ENCODE peak calls at places on chromosomes 7 and 10, in seven cellular contexts. M is activated CD4-positive, alpha-beta T cell treated with anti-CD3 and anti-CD28 coated beads, Interleukin-2, amount 10 ng/mL, durations not matched to agents 7 days and 5 days; H is dorsolateral prefrontal cortex; Z is AG10803; J is Caki2; F is activated T-cell treated with anti-CD3 and anti-CD28 coated beads, Interleukin-2, amount 50 U/mL, for 1 hour; R is EL. I is an unnamed sample.
A peak's percentile ranks its signal among the peaks of the same experiment; 100 is the strongest.

GRCh38 chr7:101950450-101951119 is 133.2 kb downstream of the CUX1 start:
- DNase-seq in M (no peak), H (no peak), Z (peak; percentile 68), J (no peak), F (no peak), R (peak; percentile 45), I (no peak)

GRCh38 chr10:99429521-99430095 is 816 bp downstream of the GOT1 start:
- DNase-seq in M (no peak), H (no peak), Z (no peak), J (no peak), F (no peak), R (no peak), I (no peak)

GRCh38 chr10:17780727-17781126 is 28.4 kb upstream of the MRC1 start:
- DNase-seq in M (no peak), H (no peak), Z (no peak), J (no peak), F (no peak), R (no peak), I (no peak)

GRCh38 chr10:86195521-86195920 is 171.1 kb downstream of the GRID1 start:
- DNase-seq in M (no peak), H (peak; percentile 20), Z (no peak), J (no peak), F (no peak), R (no peak), I (no peak)

GRCh38 chr10:47315426-47315825 is 6.8 kb upstream of the GDF2 start:
- DNase-seq in M (no peak), H (no peak), Z (no peak), J (no peak), F (no peak), R (no peak), I (no peak)

GRCh38 chr7:107064255-107064654 is 19.8 kb downstream of the PRKAR2B start:
- DNase-seq in M (no peak), H (no peak), Z (no peak), J (no peak), F (no peak), R (no peak), I (no peak)

GRCh38 chr7:66522518-66522917 is 106.2 kb upstream of the KCTD7 start:
- DNase-seq in M (peak; percentile 17), H (no peak), Z (no peak), J (no peak), F (no peak), R (no peak), I (no peak)

GRCh38 chr7:96285579-96285978 is 36.3 kb downstream of the SLC25A13 start:
- DNase-seq in M (peak; percentile 80), H (no peak), Z (no peak), J (no peak), F (no peak), R (no peak), I (no peak)

GRCh38 chr7:78099715-78100477 is 301.3 kb downstream of the PHTF2 start:
- DNase-seq in M (no peak), H (no peak), Z (peak; percentile 90), J (peak; percentile 53), F (no peak), R (peak; percentile 76), I (no peak)

GRCh38 chr7:111561659-111561908 is 708 bp downstream of the IMMP2L start:
- DNase-seq in M (no peak), H (no peak), Z (no peak), J (no peak), F (no peak), R (no peak), I (no peak)

GRCh38 chr10:91800756-91801155 is 2.5 kb downstream of the TNKS2 start:
- DNase-seq in M (no peak), H (no peak), Z (no peak), J (no peak), F (no peak), R (no peak), I (no peak)

GRCh38 chr10:112844681-112845080 is 105.4 kb upstream of the TCF7L2 start:
- DNase-seq in M (no peak), H (no peak), Z (no peak), J (no peak), F (no peak), R (no peak), I (no peak)

GRCh38 chr10:84054743-84055142 is 84.6 kb upstream of the GHITM start:
- DNase-seq in M (no peak), H (no peak), Z (no peak), J (no peak), F (no peak), R (no peak), I (no peak)

GRCh38 chr7:95915731-95916130 is 143.4 kb downstream of the DYNC1I1 start:
- DNase-seq in M (no peak), H (no peak), Z (no peak), J (no peak), F (no peak), R (no peak), I (no peak)

GRCh38 chr7:2523941-2524807 is 4.6 kb downstream of the LFNG start:
- DNase-seq in M (no peak), H (peak; percentile 91), Z (peak; percentile 34), J (peak; percentile 76), F (peak; percentile 36), R (peak; percentile 78), I (no peak)

GRCh38 chr7:3300651-3301471 is at the start of gene SDK1:
- DNase-seq in M (peak; percentile 90), H (peak; percentile 87), Z (peak; percentile 80), J (peak; percentile 96), F (peak; percentile 95), R (peak; percentile 47), I (peak; percentile 96)

GRCh38 chr7:92293887-92294616 is 48.3 kb downstream of the ANKIB1 start:
- DNase-seq in M (no peak), H (no peak), Z (no peak), J (no peak), F (no peak), R (no peak), I (no peak)

GRCh38 chr7:33038639-33039038 is 23.9 kb downstream of the NT5C3A start:
- DNase-seq in M (no peak), H (no peak), Z (no peak), J (no peak), F (no peak), R (no peak), I (no peak)

GRCh38 chr10:33434948-33435347 is 100.5 kb upstream of the NRP1 start:
- DNase-seq in M (no peak), H (no peak), Z (no peak), J (no peak), F (no peak), R (no peak), I (no peak)

GRCh38 chr10:129800-130199 is 5.5 kb upstream of the ZMYND11 start:
- DNase-seq in M (no peak), H (no peak), Z (peak; percentile 61), J (no peak), F (no peak), R (no peak), I (no peak)

GRCh38 chr10:70537398-70538194 is 59.0 kb downstream of the PALD1 start:
- DNase-seq in M (peak; percentile 32), H (no peak), Z (no peak), J (no peak), F (peak; percentile 30), R (no peak), I (no peak)

GRCh38 chr7:88307412-88307811 is 718 bp upstream of the STEAP4 start:
- DNase-seq in M (no peak), H (no peak), Z (no peak), J (no peak), F (no peak), R (no peak), I (no peak)

GRCh38 chr10:94123253-94123995 is 129.7 kb downstream of the PLCE1 start:
- DNase-seq in M (no peak), H (no peak), Z (peak; percentile 91), J (peak; percentile 37), F (no peak), R (peak; percentile 94), I (no peak)

GRCh38 chr10:113087082-113088029 is 137.3 kb downstream of the TCF7L2 start:
- DNase-seq in M (no peak), H (no peak), Z (peak; percentile 100), J (peak; percentile 88), F (no peak), R (peak; percentile 99), I (no peak)

GRCh38 chr7:47392241-47392759 is 189.6 kb downstream of the TNS3 start:
- DNase-seq in M (no peak), H (peak; percentile 59), Z (peak; percentile 96), J (no peak), F (no peak), R (no peak), I (peak; percentile 51)

GRCh38 chr7:111090834-111091233 is at the start of gene LRRN3:
- DNase-seq in M (peak; percentile 81), H (peak; percentile 80), Z (peak; percentile 32), J (no peak), F (peak; percentile 21), R (peak; percentile 61), I (peak; percentile 69)

GRCh38 chr10:26755443-26755903 is 58.0 kb downstream of the PDSS1 start:
- DNase-seq in M (no peak), H (no peak), Z (peak; percentile 6), J (peak; percentile 72), F (no peak), R (peak; percentile 44), I (no peak)

GRCh38 chr7:107622429-107622828 is 38.2 kb upstream of the SLC26A4 start:
- DNase-seq in M (no peak), H (no peak), Z (peak; percentile 88), J (peak; percentile 8), F (no peak), R (peak; percentile 72), I (no peak)

GRCh38 chr7:80147543-80148376 is 13.1 kb downstream of the GNAI1 start:
- DNase-seq in M (no peak), H (no peak), Z (peak; percentile 97), J (no peak), F (no peak), R (peak; percentile 90), I (no peak)

GRCh38 chr10:122419890-122420623 is 34.4 kb upstream of the ARMS2 start:
- DNase-seq in M (no peak), H (peak; percentile 42), Z (peak; percentile 94), J (no peak), F (no peak), R (peak; percentile 66), I (no peak)

GRCh38 chr7:41576176-41576575 is 126.7 kb downstream of the INHBA start:
- DNase-seq in M (no peak), H (no peak), Z (no peak), J (no peak), F (no peak), R (peak; percentile 57), I (no peak)

GRCh38 chr10:475709-476457 is 213.6 kb downstream of the DIP2C start:
- DNase-seq in M (no peak), H (no peak), Z (no peak), J (no peak), F (no peak), R (no peak), I (no peak)

GRCh38 chr7:92925876-92926696 is 89.7 kb upstream of the CDK6 start:
- DNase-seq in M (no peak), H (no peak), Z (no peak), J (no peak), F (no peak), R (no peak), I (no peak)

GRCh38 chr7:31049001-31049765 is 2.9 kb upstream of the ADCYAP1R1 start:
- DNase-seq in M (no peak), H (no peak), Z (no peak), J (no peak), F (no peak), R (no peak), I (no peak)

GRCh38 chr7:5420841-5421625 is 2.6 kb downstream of the TNRC18 start:
- DNase-seq in M (no peak), H (no peak), Z (no peak), J (peak; percentile 38), F (peak; percentile 46), R (no peak), I (no peak)

GRCh38 chr10:100600218-100600617 is 64.5 kb downstream of the HIF1AN start:
- DNase-seq in M (no peak), H (no peak), Z (no peak), J (peak; percentile 25), F (no peak), R (no peak), I (no peak)

GRCh38 chr7:121392277-121393004 is 3.7 kb downstream of the FAM3C start:
- DNase-seq in M (no peak), H (no peak), Z (no peak), J (no peak), F (no peak), R (no peak), I (no peak)

GRCh38 chr10:8392216-8392615 is 337.7 kb downstream of the GATA3 start:
- DNase-seq in M (no peak), H (no peak), Z (peak; percentile 2), J (no peak), F (no peak), R (peak; percentile 26), I (no peak)